ENCODE peak calls at places on chromosome 15, in five cellular contexts. G, A, X, W and P are unnamed samples.

GRCh38 chr15:90106522-90107117 is 4.4 kb upstream of the IDH2 start:
- DNase-seq in W (peak; percentile 61), A (no peak), G (no peak), X (no peak), P (no peak)

GRCh38 chr15:85618956-85619491 is 175.7 kb downstream of the KLHL25 start:
- DNase-seq in A (peak; percentile 69), G (no peak), X (no peak), W (peak; percentile 63), P (peak; percentile 63)

GRCh38 chr15:31598620-31599019 is 272.0 kb downstream of the KLF13 start:
- DNase-seq in A (peak; percentile 81), W (no peak), G (no peak), X (no peak), P (no peak)

GRCh38 chr15:31212286-31212685 is 110.8 kb upstream of the TRPM1 start:
- DNase-seq in G (no peak), X (no peak), W (no peak), A (no peak), P (peak; percentile 69)

GRCh38 chr15:74171965-74172541 is 1.5 kb upstream of the ISLR start:
- DNase-seq in G (no peak), W (no peak), X (no peak), A (no peak), P (no peak)

GRCh38 chr15:45121706-45122417 is 7.7 kb downstream of the DUOXA2 start:
- DNase-seq in A (no peak), G (peak; percentile 18), X (peak; percentile 16), W (peak; percentile 60), P (no peak)

GRCh38 chr15:30922469-30923311 is 19.0 kb downstream of the FAN1 start:
- DNase-seq in W (peak; percentile 29), A (peak; percentile 96), X (peak; percentile 6), G (no peak), P (no peak)

GRCh38 chr15:49946681-49947080 is 172.4 kb downstream of the ATP8B4 start:
- DNase-seq in X (no peak), G (no peak), W (no peak), A (no peak), P (no peak)

GRCh38 chr15:51341366-51342248 is at the start of gene GLDN:
- DNase-seq in A (peak; percentile 74), W (peak; percentile 12), G (no peak), X (no peak), P (peak; percentile 11)

GRCh38 chr15:91465696-91466095 is 365.6 kb downstream of the SV2B start:
- DNase-seq in G (no peak), A (no peak), W (no peak), X (no peak), P (no peak)

GRCh38 chr15:73691398-73691797 is 7.2 kb downstream of the CD276 start:
- DNase-seq in G (no peak), A (peak; percentile 84), W (no peak), X (no peak), P (no peak)

GRCh38 chr15:63597033-63597790 is at the start of gene FBXL22:
- DNase-seq in W (no peak), X (no peak), A (peak; percentile 24), G (no peak), P (no peak)

GRCh38 chr15:50024183-50024795 is 94.7 kb downstream of the ATP8B4 start:
- DNase-seq in W (no peak), A (no peak), G (no peak), X (no peak), P (no peak)

GRCh38 chr15:68610825-68611224 is 32.0 kb downstream of the CORO2B start:
- DNase-seq in A (no peak), X (no peak), G (no peak), W (no peak), P (no peak)

GRCh38 chr15:20340931-20341661 is 200.5 kb downstream of the GOLGA6L6 start:
- DNase-seq in X (no peak), G (no peak), A (no peak), W (peak; percentile 35), P (no peak)

GRCh38 chr15:60970246-60971170 is 258.6 kb downstream of the RORA start:
- DNase-seq in W (no peak), A (no peak), G (no peak), X (no peak), P (no peak)

GRCh38 chr15:59334063-59334415 is 38.6 kb downstream of the MYO1E start:
- DNase-seq in G (no peak), W (no peak), X (no peak), A (no peak), P (no peak)

GRCh38 chr15:74240897-74241614 is 4.9 kb downstream of the CCDC33 start:
- DNase-seq in G (no peak), X (no peak), W (no peak), A (no peak), P (no peak)

GRCh38 chr15:59950603-59951388 is 53.3 kb upstream of the FOXB1 start:
- DNase-seq in X (no peak), A (no peak), G (no peak), W (no peak), P (no peak)

GRCh38 chr15:83955806-83956265 is 279.7 kb upstream of the GOLGA6L4 start:
- DNase-seq in W (no peak), A (no peak), G (no peak), X (no peak), P (no peak)

GRCh38 chr15:70680817-70681216 is 82.5 kb downstream of the UACA start:
- DNase-seq in G (no peak), X (no peak), W (no peak), A (no peak), P (no peak)
- TF ChIP-seq REST in G (no peak), X (no peak), W (no peak), A (no peak), P (no peak)

DNA sequence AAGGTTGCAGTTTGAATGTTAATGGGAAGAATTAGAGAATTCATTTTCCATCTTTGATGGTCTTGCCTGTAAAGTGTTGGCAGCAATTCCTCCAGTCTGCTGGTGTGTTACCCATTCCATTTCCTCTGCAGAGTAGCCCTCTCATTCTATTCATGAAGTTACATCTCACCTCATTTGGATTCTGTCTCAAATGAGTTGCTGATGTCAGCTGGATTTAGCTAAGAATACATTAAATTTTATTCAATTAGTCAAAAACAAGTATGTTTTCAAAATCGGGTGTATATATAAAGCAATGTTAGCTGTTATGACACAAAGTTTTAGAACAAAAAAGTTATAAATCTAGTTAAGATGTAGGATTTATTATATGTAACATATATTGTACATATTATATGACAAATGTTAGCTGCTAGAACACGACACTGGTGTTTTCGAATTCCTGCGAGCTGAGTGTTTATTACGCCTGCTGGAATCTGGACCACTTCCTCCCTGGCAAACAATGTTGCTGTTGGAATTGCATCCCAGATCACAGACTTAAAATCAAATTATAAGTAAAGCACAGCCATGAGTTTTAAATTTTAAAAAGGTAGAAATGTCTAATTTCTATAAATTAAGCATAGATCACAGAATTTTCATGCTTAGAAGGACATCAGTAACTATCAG is 516.2 kb downstream of the OCA2 start:
- DNase-seq in A (no peak), G (no peak), W (no peak), X (no peak), P (no peak)
- TF ChIP-seq REST in A (no peak), G (no peak), W (no peak), X (no peak), P (no peak)

GRCh38 chr15:100723323-100723801 is 121.0 kb downstream of the ASB7 start:
- DNase-seq in X (peak; percentile 54), W (no peak), A (no peak), G (no peak), P (no peak)

GRCh38 chr15:100726070-100726420 is 123.7 kb downstream of the ASB7 start:
- DNase-seq in X (no peak), A (no peak), G (no peak), W (no peak), P (no peak)

GRCh38 chr15:100727291-100727851 is 125.0 kb downstream of the ASB7 start:
- DNase-seq in W (no peak), G (no peak), X (no peak), A (peak; percentile 8), P (no peak)

GRCh38 chr15:100726426-100727190 is 124.2 kb downstream of the ASB7 start:
- DNase-seq in X (no peak), A (no peak), G (no peak), W (no peak), P (no peak)

DNA sequence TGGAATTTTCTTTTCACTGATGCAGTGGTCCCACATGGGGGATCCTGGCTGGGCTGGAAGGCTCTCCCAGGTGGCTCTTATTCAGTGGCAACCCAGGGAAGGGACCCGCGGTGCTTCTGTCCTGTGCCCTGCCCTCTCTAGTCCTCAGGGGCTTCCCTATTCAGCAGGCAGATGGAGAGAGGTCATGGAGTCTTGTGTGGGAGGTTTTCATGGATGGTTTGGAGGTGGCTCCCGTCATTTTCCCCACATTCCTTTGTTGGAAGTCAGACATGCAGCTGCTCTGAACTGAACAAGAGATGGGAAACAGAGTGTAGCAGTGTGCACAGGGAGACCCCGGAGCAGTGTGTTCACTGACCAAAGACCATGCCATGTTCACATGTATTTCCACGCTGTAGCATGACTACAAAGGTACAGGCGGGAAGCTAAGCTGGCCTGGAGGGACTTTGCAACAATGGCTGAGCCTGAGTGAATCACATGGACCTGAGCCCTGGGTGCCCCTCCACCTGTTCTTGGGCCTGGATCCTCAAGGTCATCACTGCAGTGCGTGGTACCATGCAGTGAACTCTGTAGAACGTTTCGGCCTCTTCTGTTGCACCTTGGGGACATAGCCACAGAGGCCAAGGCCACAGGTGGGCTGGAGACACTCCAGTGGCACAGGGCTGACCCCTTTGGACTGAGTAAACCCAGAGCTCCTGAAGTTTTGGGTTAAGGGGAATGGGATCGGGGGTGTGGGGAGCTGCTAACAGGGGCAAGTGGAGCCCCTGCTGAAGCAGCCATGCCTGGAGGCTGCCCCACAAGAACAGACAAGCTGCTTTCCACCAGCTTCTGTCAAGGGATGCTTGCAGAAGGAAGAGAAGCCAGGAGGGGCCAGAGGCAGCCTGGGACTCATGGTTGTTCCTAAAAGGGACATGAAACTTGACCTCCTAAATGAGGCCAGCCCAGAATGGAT is 123.0 kb downstream of the ASB7 start:
- DNase-seq in X (no peak), A (no peak), W (no peak), G (no peak), P (no peak)
- TF ChIP-seq REST in X (no peak), A (no peak), W (no peak), G (no peak), P (no peak)

GRCh38 chr15:96049766-96050165 is 280.7 kb upstream of the NR2F2 start:
- DNase-seq in A (no peak), W (no peak), G (no peak), X (no peak), P (no peak)

GRCh38 chr15:96046620-96047240 is 283.8 kb upstream of the NR2F2 start:
- DNase-seq in G (no peak), A (peak; percentile 5), W (no peak), X (no peak), P (no peak)

GRCh38 chr15:96049323-96049722 is 281.2 kb upstream of the NR2F2 start:
- DNase-seq in A (no peak), G (no peak), X (no peak), W (no peak), P (no peak)

GRCh38 chr15:96043586-96044171 is 286.8 kb upstream of the NR2F2 start:
- DNase-seq in G (no peak), W (no peak), A (no peak), X (no peak), P (peak; percentile 77)

DNA sequence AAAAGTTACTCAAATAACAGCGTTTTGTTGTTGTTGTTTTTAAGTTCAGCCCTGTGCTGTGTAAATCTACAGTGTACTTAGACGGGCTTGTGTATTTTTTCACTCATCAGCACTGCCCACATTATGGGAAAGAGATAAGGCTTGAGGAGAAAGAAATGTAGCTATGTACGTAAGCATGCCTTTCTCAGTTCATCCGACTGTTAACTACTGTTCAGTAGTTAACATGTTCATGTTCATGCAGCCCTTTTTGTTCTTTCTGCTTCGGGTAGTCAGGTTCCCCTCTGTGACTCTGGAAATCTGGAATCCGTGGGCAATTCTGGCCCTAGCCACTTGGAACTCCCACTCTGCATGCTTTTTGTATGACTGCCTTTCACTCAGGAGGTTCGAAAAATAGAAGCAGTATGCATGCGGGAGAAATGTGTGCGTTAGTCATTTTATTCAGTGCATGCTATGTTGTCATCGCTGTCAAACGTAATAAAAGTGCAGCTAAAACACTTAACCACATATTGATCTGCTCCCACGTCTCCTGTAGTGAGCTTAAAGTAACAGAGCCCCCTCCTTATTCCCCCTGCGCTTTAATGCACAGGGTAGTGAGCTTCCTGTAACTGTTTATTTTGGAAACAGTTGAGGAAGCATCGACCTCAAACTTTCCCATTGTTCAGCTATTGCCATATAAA is 283.1 kb upstream of the NR2F2 start:
- DNase-seq in G (no peak), W (no peak), A (no peak), X (no peak), P (no peak)
- TF ChIP-seq REST in G (no peak), W (no peak), A (no peak), X (no peak), P (no peak)